ENCODE peak calls at places on chromosomes 12 and 14, in four cellular contexts. J, R, E and I are unnamed samples.

GRCh38 chr12:53468286-53468685 is 16.4 kb downstream of the PCBP2 start:
- DNase-seq in J (no peak), R (no peak), E (no peak), I (no peak)

GRCh38 chr12:124715121-124715990 is 147.9 kb upstream of the NCOR2 start:
- DNase-seq in J (no peak), R (peak), E (no peak), I (no peak)

GRCh38 chr14:100325958-100326357 is 2.8 kb downstream of the SLC25A47 start:
- DNase-seq in J (no peak), R (no peak), E (no peak), I (no peak)

GRCh38 chr14:37122288-37122687 is 50.1 kb downstream of the SLC25A21 start:
- DNase-seq in J (no peak), R (peak), E (no peak), I (peak)

GRCh38 chr12:30021046-30021833 is 237.5 kb upstream of the TMTC1 start:
- DNase-seq in J (no peak), R (peak), E (no peak), I (no peak)

GRCh38 chr12:52426034-52426433 is 8.1 kb downstream of the KRT75 start:
- DNase-seq in J (no peak), R (no peak), E (no peak), I (no peak)

GRCh38 chr14:60585676-60586075 is 63.6 kb downstream of the SIX1 start:
- DNase-seq in J (no peak), R (no peak), E (no peak), I (no peak)

GRCh38 chr12:19885092-19885813 is 446.0 kb downstream of the AEBP2 start:
- DNase-seq in J (no peak), R (peak), E (no peak), I (no peak)

GRCh38 chr12:57309420-57309819 is 58.4 kb upstream of the STAC3 start:
- DNase-seq in J (no peak), R (peak), E (no peak), I (no peak)
- H3K9ac ChIP-seq in J (no peak), R (peak), E (no peak), I (no peak)

GRCh38 chr12:38102197-38102596 is 214.4 kb upstream of the ALG10B start:
- DNase-seq in J (no peak), R (no peak), E (no peak), I (no peak)
- H4K5ac ChIP-seq in J (no peak), R (no peak), E (no peak), I (no peak)

DNA sequence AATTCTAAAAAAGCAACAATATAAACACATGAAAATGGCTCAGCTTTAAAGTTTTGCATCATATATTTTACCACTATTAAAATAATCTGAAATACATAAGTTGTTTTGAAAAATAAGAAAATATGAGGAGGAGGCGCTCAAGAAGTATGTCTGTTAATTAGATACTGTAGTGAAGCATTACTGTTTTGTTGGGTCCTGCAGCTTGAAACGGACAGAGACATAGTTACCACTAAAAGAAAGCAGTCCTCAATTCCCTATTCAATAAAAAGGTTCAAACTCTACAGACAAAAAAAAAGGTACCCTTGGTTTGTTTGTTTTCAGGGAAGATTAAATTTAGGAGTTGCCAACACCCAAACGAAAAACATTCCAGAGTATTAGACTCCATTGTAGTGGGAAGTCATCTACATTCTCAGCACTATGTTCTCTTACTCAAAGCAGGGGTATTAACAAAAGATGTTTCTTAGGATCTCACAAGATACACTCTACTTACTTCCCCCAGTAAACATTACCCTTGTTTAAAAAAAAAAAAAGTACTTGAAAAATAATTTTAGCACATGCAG is 3.0 kb downstream of the PAWR start:
- DNase-seq in J (no peak), R (peak), E (no peak), I (no peak)
- H3K9ac ChIP-seq in J (peak), R (peak), E (no peak), I (peak)

GRCh38 chr12:111367661-111368221 is 1.2 kb downstream of the PHETA1 start:
- DNase-seq in J (no peak), R (peak), E (no peak), I (peak)

GRCh38 chr12:111368684-111369495 is at the start of gene PHETA1:
- DNase-seq in J (peak), R (peak), E (peak), I (peak)

GRCh38 chr12:111366075-111366474 is 2.8 kb downstream of the PHETA1 start:
- DNase-seq in J (no peak), R (no peak), E (no peak), I (no peak)

GRCh38 chr12:111368291-111368683 is 608 bp downstream of the PHETA1 start:
- DNase-seq in J (no peak), R (no peak), E (no peak), I (no peak)

DNA sequence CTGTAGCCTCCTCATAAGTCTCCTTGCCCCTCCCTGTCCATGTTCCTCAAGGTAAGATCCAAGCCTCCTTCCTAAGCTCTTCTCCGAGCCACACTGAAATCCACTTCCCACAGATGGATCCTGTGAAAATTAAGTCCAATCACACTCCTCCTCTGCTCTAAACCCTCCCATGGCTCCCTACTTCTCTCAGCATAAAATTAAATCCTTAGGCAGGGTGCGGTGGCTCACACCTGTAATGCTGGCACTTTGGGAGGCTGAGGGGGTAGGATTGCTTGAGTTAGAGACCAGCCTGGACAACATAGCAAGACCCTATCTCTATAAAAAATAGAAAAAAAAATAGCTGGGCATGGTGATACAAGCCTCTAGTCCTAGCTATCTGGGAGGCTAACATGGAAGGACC is 2.3 kb downstream of the PHETA1 start:
- DNase-seq in J (no peak), R (no peak), E (no peak), I (no peak)
- H4K5ac ChIP-seq in J (no peak), R (no peak), E (no peak), I (no peak)

GRCh38 chr14:101812071-101812470 is 50.6 kb downstream of the PPP2R5C start:
- DNase-seq in J (no peak), R (no peak), E (no peak), I (peak)
- H3K9ac ChIP-seq in J (no peak), R (no peak), E (no peak), I (no peak)

GRCh38 chr12:64157610-64158009 is 64.5 kb downstream of the KICS2 start:
- DNase-seq in J (no peak), R (peak), E (no peak), I (no peak)

GRCh38 chr12:64160021-64160717 is 61.9 kb downstream of the KICS2 start:
- DNase-seq in J (no peak), R (no peak), E (no peak), I (no peak)

GRCh38 chr12:64160718-64161060 is 61.4 kb downstream of the KICS2 start:
- DNase-seq in J (no peak), R (peak), E (no peak), I (no peak)

DNA sequence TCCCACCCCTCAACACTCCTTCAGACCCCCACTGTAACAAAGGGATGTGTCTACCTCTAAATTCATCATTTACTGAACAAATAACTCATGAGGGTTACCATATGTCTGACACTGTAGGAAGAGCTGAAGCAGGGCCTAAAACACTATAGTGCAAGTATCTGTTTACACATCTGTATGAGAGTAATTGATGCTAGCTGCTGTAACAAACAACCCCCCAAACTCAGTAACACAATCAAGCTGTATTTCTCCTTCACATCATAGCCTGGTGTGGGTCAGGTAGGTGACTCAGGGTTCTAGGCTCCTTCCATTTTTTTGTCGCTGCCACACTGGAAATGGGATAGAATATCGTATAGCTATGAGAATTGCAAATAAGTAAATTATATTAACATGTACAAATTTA is 65.0 kb downstream of the KICS2 start:
- DNase-seq in J (no peak), R (no peak), E (no peak), I (no peak)
- H4K5ac ChIP-seq in J (no peak), R (no peak), E (no peak), I (no peak)

GRCh38 chr12:114662512-114663177 is 21.3 kb downstream of the TBX3 start:
- DNase-seq in J (peak), R (peak), E (peak), I (peak)
- H3K9ac ChIP-seq in J (no peak), R (no peak), E (no peak), I (no peak)

GRCh38 chr12:113689047-113689610 is 217.5 kb upstream of the LHX5 start:
- DNase-seq in J (no peak), R (no peak), E (no peak), I (no peak)

GRCh38 chr12:113683566-113683965 is 211.9 kb upstream of the LHX5 start:
- DNase-seq in J (no peak), R (no peak), E (no peak), I (no peak)

GRCh38 chr12:113684908-113685512 is 213.3 kb upstream of the LHX5 start:
- DNase-seq in J (no peak), R (no peak), E (no peak), I (no peak)

GRCh38 chr12:113684053-113684907 is 212.6 kb upstream of the LHX5 start:
- DNase-seq in J (peak), R (peak), E (no peak), I (peak)

GRCh38 chr12:113688313-113688712 is 216.6 kb upstream of the LHX5 start:
- DNase-seq in J (no peak), R (no peak), E (no peak), I (no peak)
- H4K5ac ChIP-seq in J (no peak), R (no peak), E (no peak), I (no peak)

GRCh38 chr12:50211392-50212070 is 44.4 kb upstream of the CERS5 start:
- DNase-seq in J (no peak), R (no peak), E (no peak), I (no peak)
- H3K9ac ChIP-seq in J (no peak), R (no peak), E (no peak), I (no peak)

DNA sequence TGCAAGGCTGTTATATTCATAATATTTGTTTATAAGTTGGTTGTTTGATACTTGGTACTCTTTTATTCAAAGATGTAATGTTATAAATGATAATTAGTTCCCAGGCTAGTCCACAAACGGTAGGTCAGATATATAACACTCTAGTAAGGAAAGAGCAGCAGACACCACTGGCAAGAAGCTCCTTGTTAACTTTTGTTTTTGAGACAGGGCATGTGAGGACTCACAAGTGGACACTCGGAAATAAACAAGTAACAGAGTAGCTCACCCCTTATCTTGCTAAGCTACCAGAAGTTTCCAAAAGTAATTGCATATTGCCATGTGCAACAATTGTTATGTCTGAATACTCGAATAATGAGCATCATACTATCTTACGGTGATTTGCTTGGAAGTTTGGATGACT is 38.6 kb upstream of the YARS2 start:
- DNase-seq in J (no peak), R (no peak), E (no peak), I (no peak)
- H4K5ac ChIP-seq in J (no peak), R (no peak), E (no peak), I (no peak)